ENCODE peak calls at places on chromosomes 1 and 21, in ten cellular contexts. Z is endodermal cell, H is fibroblast of pulmonary artery, M is A549, P is RWPE2, G is HFF-Myc, I is fibroblast of lung, A is astrocyte of the spinal cord, Y is heart left ventricle, J is heart right ventricle. N is an unnamed sample.

GRCh38 chr1:98677288-98677687 is 15.8 kb downstream of the SNX7 start:
- DNase-seq in I (peak; percentile 93), J (no peak), G (peak; percentile 82), P (peak; percentile 65), Y (no peak), H (peak; percentile 20), M (peak; percentile 21), A (peak; percentile 89), Z (no peak), N (no peak)

GRCh38 chr1:40314721-40315238 is 2.3 kb downstream of the COL9A2 start:
- DNase-seq in M (no peak), H (no peak), Y (no peak), P (no peak), G (no peak), A (no peak), I (peak; percentile 23), Z (no peak), J (no peak), N (no peak)

GRCh38 chr1:235067396-235068154 is 61.1 kb downstream of the TOMM20 start:
- DNase-seq in A (peak; percentile 99), J (peak; percentile 74), M (peak; percentile 99), Z (no peak), I (peak; percentile 100), Y (peak; percentile 89), P (peak; percentile 94), G (peak; percentile 93), H (peak; percentile 98), N (peak; percentile 96)

GRCh38 chr1:221234821-221235220 is 355.6 kb downstream of the HLX start:
- DNase-seq in H (peak; percentile 14), P (no peak), A (peak; percentile 20), J (no peak), Y (no peak), I (peak; percentile 30), Z (no peak), M (no peak), G (no peak), N (no peak)

GRCh38 chr21:41229527-41230248 is 61.7 kb downstream of the BACE2 start:
- DNase-seq in Y (no peak), P (no peak), M (no peak), J (no peak), A (no peak), H (no peak), I (no peak), G (no peak), Z (no peak), N (no peak)

GRCh38 chr1:116847688-116848531 is 61.8 kb upstream of the PTGFRN start:
- DNase-seq in M (no peak), H (peak; percentile 65), G (peak; percentile 83), J (peak; percentile 70), A (peak; percentile 70), Y (peak; percentile 62), I (peak; percentile 73), P (no peak), Z (no peak), N (no peak)

GRCh38 chr1:27153549-27153886 is 1.4 kb downstream of the SLC9A1 start:
- DNase-seq in I (no peak), J (no peak), G (no peak), H (no peak), Z (peak; percentile 58), P (no peak), M (no peak), Y (no peak), A (no peak), N (peak; percentile 6)

GRCh38 chr1:227449051-227449450 is 114.3 kb upstream of the ZNF678 start:
- DNase-seq in P (no peak), A (no peak), Z (peak; percentile 83), I (no peak), J (no peak), G (no peak), H (no peak), M (peak; percentile 57), Y (no peak), N (no peak)

GRCh38 chr1:159900086-159900680 is at the start of gene CFAP45:
- DNase-seq in I (peak; percentile 77), J (peak; percentile 83), Y (peak; percentile 87), H (peak; percentile 82), G (no peak), A (peak; percentile 86), Z (peak; percentile 98), M (peak; percentile 59), P (peak; percentile 83), N (no peak)

DNA sequence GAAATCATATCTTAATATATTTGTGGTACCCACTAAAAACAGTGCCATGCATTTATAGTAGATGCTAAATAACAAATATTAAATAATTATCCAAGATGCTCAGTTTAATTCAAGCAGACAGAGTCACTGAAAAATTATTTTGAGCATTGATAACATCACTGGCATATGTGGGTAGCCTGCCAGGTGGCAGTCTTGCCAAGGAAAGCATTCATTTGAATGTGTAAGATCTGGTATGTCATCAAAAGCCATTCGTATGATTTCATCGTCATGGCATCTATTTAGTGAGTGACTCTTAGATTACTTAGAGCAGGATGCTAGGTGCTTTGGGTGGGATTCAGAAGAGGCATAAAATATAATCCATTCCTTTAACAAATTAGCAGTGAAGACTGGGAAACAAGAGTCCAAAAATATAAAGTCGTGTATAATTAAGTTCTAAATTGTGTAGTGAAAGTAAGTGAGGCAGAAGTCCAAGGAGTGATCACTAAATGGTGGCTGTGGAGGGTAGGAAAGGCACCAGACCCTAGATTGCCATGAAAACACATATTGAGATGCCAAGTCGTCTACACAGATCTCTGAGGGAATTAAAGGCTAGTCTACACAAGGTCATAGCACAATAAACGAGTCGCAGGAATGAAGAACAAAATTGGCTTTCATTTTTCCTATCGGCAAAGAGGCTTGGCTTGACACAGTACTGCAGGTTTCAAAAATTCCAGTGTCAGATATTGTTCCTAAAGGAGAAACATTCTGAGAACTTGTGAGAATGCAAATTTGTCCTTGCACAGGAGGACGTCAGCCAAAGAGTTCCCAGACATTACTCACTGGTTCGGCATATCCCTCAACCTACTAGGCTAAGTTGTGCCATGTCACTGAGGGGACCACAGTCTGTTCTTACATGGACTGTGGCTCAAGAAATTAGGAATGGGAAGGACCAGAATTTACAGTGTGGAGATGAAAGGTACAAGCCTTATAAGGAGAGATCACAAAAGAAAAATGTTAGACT is 130.8 kb downstream of the LYPLAL1 start:
- DNase-seq in Z (no peak), J (peak; percentile 33), G (no peak), P (no peak), Y (peak; percentile 44), M (peak; percentile 57), H (peak; percentile 71), I (peak; percentile 95), A (peak; percentile 67), N (peak; percentile 36)
- H3K4me3 ChIP-seq in Z (no peak overlapping the region), J (no peak overlapping the region), G (no peak overlapping the region), P (no peak overlapping the region), Y (peak overlapping the region; percentile 14), M (no peak overlapping the region), H (no peak overlapping the region), I (no peak overlapping the region), A (no peak overlapping the region), N (no peak overlapping the region)

GRCh38 chr1:145846191-145846590 is 761 bp downstream of the NUDT17 start:
- DNase-seq in Z (peak; percentile 82), J (peak; percentile 13), Y (peak; percentile 29), P (no peak), M (peak; percentile 38), A (peak; percentile 32), H (peak; percentile 43), G (no peak), I (peak; percentile 23), N (no peak)
- TF ChIP-seq CTCF in Z (peak; percentile 77), J (peak; percentile 55), Y (peak; percentile 56), P (no peak), M (peak; percentile 32), A (peak; percentile 77), H (peak; percentile 72), G (peak; percentile 63), I (peak; percentile 80), N (peak; percentile 70)

GRCh38 chr21:42313501-42313969 is 1.7 kb downstream of the TFF3 start:
- DNase-seq in A (peak; percentile 42), Z (peak; percentile 86), Y (peak; percentile 43), M (no peak), H (no peak), J (no peak), G (no peak), P (no peak), I (no peak), N (no peak)
- H3K4me3 ChIP-seq in A (no peak overlapping the region), Z (no peak overlapping the region), Y (no peak overlapping the region), M (no peak overlapping the region), H (no peak overlapping the region), J (no peak overlapping the region), G (no peak overlapping the region), P (no peak overlapping the region), I (no peak overlapping the region), N (no peak overlapping the region)

DNA sequence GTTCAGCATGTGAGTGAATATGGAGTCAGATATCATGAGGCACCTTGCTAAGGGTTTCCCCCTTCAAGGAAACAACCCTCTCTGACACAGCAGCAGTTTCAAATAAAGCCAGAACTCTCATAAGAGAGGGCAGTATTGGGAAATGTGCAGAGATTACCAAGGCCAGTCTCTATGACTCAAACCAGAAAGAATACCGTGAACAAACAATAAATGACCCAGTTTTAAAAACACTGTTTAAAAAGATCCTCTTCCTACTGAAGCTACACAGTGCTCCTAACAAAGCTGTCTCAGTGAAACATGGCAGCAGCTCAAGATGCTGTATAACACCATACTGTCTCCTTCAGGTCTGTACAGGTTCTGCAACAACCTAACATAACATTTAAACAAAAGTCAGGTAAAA is 102.6 kb downstream of the KIAA0319L start:
- DNase-seq in M (no peak), Y (no peak), J (no peak), G (no peak), I (peak; percentile 59), A (peak; percentile 65), H (peak; percentile 91), Z (no peak), P (no peak), N (no peak)
- TF ChIP-seq CTCF in M (no peak), Y (no peak), J (no peak), G (no peak), I (peak; percentile 30), A (peak; percentile 45), H (peak; percentile 61), Z (peak; percentile 42), P (peak; percentile 8), N (no peak)

DNA sequence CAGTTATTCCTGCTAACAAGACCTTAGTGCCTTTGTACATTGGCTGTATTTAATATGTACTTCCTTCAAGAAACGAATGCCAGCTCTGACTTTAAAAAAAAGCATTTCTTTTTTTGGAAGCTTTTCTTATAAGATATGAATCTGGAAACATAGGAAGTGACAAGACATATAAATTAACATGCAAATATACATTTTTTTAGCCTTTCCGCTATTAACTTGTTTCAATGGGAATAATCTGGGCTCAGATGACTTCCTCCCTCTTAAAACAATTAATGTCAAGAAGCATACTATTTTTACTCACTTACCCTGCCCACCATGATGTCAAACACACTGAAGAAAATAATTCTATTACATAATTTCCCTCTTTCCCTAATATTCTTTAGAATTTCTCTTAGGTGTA is 1.4 kb downstream of the DENND1B start:
- DNase-seq in G (no peak), H (no peak), P (no peak), A (peak; percentile 24), Y (no peak), I (no peak), Z (no peak), J (no peak), M (no peak), N (no peak)
- H3K4me3 ChIP-seq in G (peak overlapping the region; percentile 57), H (peak overlapping the region; percentile 60), P (peak overlapping the region; percentile 70), A (peak overlapping the region; percentile 64), Y (peak overlapping the region; percentile 82), I (peak overlapping the region; percentile 70), Z (peak overlapping the region; percentile 96), J (peak overlapping the region; percentile 70), M (peak overlapping the region; percentile 91), N (peak overlapping the region; percentile 71)

GRCh38 chr1:202329891-202330290 is 11.8 kb downstream of the UBE2T start:
- DNase-seq in Z (no peak), Y (no peak), J (no peak), P (no peak), G (no peak), I (no peak), H (no peak), A (no peak), M (peak; percentile 33), N (no peak)
- TF ChIP-seq CTCF in Z (peak; percentile 64), Y (peak; percentile 13), J (peak; percentile 6), P (peak; percentile 15), G (no peak), I (no peak), H (peak; percentile 0), A (no peak), M (peak; percentile 24), N (no peak)

GRCh38 chr1:44103270-44104131 is 15.1 kb upstream of the KLF17 start:
- DNase-seq in G (no peak), J (no peak), P (peak; percentile 62), H (no peak), Z (peak; percentile 91), Y (no peak), A (no peak), I (peak; percentile 5), M (peak; percentile 59), N (no peak)
- H3K4me3 ChIP-seq in G (no peak overlapping the region), J (no peak overlapping the region), P (no peak overlapping the region), H (no peak overlapping the region), Z (no peak overlapping the region), Y (no peak overlapping the region), A (no peak overlapping the region), I (no peak overlapping the region), M (no peak overlapping the region), N (no peak overlapping the region)

N was measured in epithelial cell of proximal tubule.